ENCODE peak calls at places on chromosomes 2 and 18, in ten cellular contexts. G is transverse colon, R is stomach, B is IMR-90, W is uterus, L is K562, Y is body of pancreas, U is spleen, H is testis, X is Peyer's patch. V is an unnamed sample.

GRCh38 chr2:30155202-30155601 is 8.4 kb downstream of the YPEL5 start:
- DNase-seq in G (no peak), R (no peak), B (peak; percentile 46), W (no peak), L (no peak), Y (no peak), U (no peak), H (no peak), X (no peak), V (no peak)

GRCh38 chr2:162092656-162093556 is 18.9 kb upstream of the DPP4 start:
- DNase-seq in G (no peak), R (no peak), B (peak; percentile 96), W (peak; percentile 29), L (no peak), Y (peak; percentile 44), U (no peak), H (no peak), X (no peak), V (no peak)

GRCh38 chr2:236308855-236309668 is 44.9 kb upstream of the ASB18 start:
- DNase-seq in G (no peak), R (no peak), B (no peak), W (no peak), L (no peak), Y (no peak), U (no peak), H (no peak), X (no peak), V (no peak)

GRCh38 chr2:124112966-124113365 is 87.9 kb downstream of the CNTNAP5 start:
- DNase-seq in G (no peak), R (no peak), B (peak; percentile 5), W (no peak), L (no peak), Y (no peak), U (no peak), H (no peak), X (no peak), V (no peak)

GRCh38 chr2:108385411-108386071 is 7.8 kb downstream of the SULT1C4 start:
- DNase-seq in G (no peak), R (no peak), B (no peak), W (no peak), L (no peak), Y (no peak), U (no peak), H (no peak), X (no peak), V (no peak)

GRCh38 chr2:39780825-39781600 is 2.0 kb upstream of the THUMPD2 start:
- DNase-seq in G (no peak), R (no peak), B (no peak), W (peak; percentile 17), L (peak; percentile 43), Y (no peak), U (no peak), H (peak; percentile 26), X (no peak), V (no peak)

GRCh38 chr2:69741281-69742169 is at the start of gene ANXA4:
- DNase-seq in G (peak; percentile 92), R (peak; percentile 90), B (peak; percentile 74), W (peak; percentile 85), L (peak; percentile 80), Y (peak; percentile 91), U (peak; percentile 91), H (peak; percentile 90), X (peak; percentile 67), V (peak; percentile 78)

GRCh38 chr2:212052412-212053159 is 486.0 kb downstream of the ERBB4 start:
- DNase-seq in G (no peak), R (no peak), B (peak; percentile 94), W (no peak), L (no peak), Y (no peak), U (no peak), H (no peak), X (no peak), V (no peak)

GRCh38 chr2:162992828-162993227 is 154.3 kb upstream of the KCNH7 start:
- DNase-seq in G (no peak), R (no peak), B (no peak), W (no peak), L (no peak), Y (no peak), U (no peak), H (no peak), X (no peak), V (no peak)

GRCh38 chr2:190637331-190637734 is 11.6 kb upstream of the NAB1 start:
- DNase-seq in G (no peak), R (no peak), B (peak; percentile 66), W (no peak), L (no peak), Y (no peak), U (no peak), H (no peak), X (no peak), V (no peak)

GRCh38 chr18:1412660-1413659 is 508.3 kb downstream of the ADCYAP1 start:
- DNase-seq in G (no peak), R (no peak), B (no peak), W (no peak), L (no peak), Y (no peak), U (no peak), H (no peak), X (no peak), V (no peak)

GRCh38 chr2:206328979-206329378 is 54.5 kb downstream of the ZDBF2 start:
- DNase-seq in G (no peak), R (no peak), B (no peak), W (no peak), L (no peak), Y (peak; percentile 4), U (no peak), H (no peak), X (no peak), V (no peak)

GRCh38 chr2:151775057-151775740 is 40.9 kb upstream of the NEB start:
- DNase-seq in G (no peak), R (no peak), B (peak; percentile 17), W (no peak), L (peak; percentile 46), Y (no peak), U (no peak), H (no peak), X (no peak), V (no peak)

GRCh38 chr2:70620020-70620419 is 66.4 kb upstream of the TGFA start:
- DNase-seq in G (no peak), R (no peak), B (no peak), W (no peak), L (no peak), Y (no peak), U (no peak), H (no peak), X (no peak), V (no peak)

GRCh38 chr2:70777450-70777849 is 9.4 kb upstream of the ADD2 start:
- DNase-seq in G (no peak), R (no peak), B (no peak), W (no peak), L (no peak), Y (no peak), U (no peak), H (no peak), X (no peak), V (no peak)

GRCh38 chr2:21020031-21020667 is 23.7 kb downstream of the APOB start:
- DNase-seq in G (no peak), R (no peak), B (no peak), W (no peak), L (no peak), Y (no peak), U (no peak), H (no peak), X (no peak), V (no peak)
- TF ChIP-seq POLR2A in G (no peak), R (no peak), B (no peak), W (no peak), L (no peak), Y (no peak), U (no peak), H (no peak), X (no peak), V (no peak)

GRCh38 chr2:96819876-96820511 is 3.9 kb downstream of the CNNM3 start:
- DNase-seq in G (no peak), R (no peak), B (no peak), W (no peak), L (no peak), Y (no peak), U (no peak), H (no peak), X (no peak), V (no peak)

GRCh38 chr2:96822786-96823185 is 6.7 kb downstream of the CNNM3 start:
- DNase-seq in G (no peak), R (no peak), B (no peak), W (no peak), L (no peak), Y (no peak), U (peak; percentile 46), H (no peak), X (no peak), V (no peak)

GRCh38 chr2:96823203-96823602 is 7.1 kb downstream of the CNNM3 start:
- DNase-seq in G (no peak), R (no peak), B (no peak), W (peak; percentile 53), L (no peak), Y (no peak), U (peak; percentile 46), H (no peak), X (no peak), V (no peak)

GRCh38 chr2:96819101-96819875 is 3.2 kb downstream of the CNNM3 start:
- DNase-seq in G (peak; percentile 81), R (peak; percentile 89), B (no peak), W (no peak), L (peak; percentile 60), Y (peak; percentile 95), U (peak; percentile 61), H (no peak), X (no peak), V (no peak)

GRCh38 chr2:96821113-96821512 is 5.0 kb downstream of the CNNM3 start:
- DNase-seq in G (no peak), R (no peak), B (no peak), W (no peak), L (no peak), Y (no peak), U (no peak), H (no peak), X (no peak), V (no peak)
- H3K4me1 ChIP-seq in G (peaks cover 56% of the 10 kb centered on the region), R (peaks cover 76% of the 10 kb centered on the region), B (peaks cover 12% of the 10 kb centered on the region), W (peaks cover 10% of the 10 kb centered on the region), L (peaks cover 31% of the 10 kb centered on the region), Y (peaks cover 81% of the 10 kb centered on the region), U (peaks cover 41% of the 10 kb centered on the region), H (peaks cover 20% of the 10 kb centered on the region), X (peaks cover 8% of the 10 kb centered on the region), V (peaks cover 18% of the 10 kb centered on the region)

DNA sequence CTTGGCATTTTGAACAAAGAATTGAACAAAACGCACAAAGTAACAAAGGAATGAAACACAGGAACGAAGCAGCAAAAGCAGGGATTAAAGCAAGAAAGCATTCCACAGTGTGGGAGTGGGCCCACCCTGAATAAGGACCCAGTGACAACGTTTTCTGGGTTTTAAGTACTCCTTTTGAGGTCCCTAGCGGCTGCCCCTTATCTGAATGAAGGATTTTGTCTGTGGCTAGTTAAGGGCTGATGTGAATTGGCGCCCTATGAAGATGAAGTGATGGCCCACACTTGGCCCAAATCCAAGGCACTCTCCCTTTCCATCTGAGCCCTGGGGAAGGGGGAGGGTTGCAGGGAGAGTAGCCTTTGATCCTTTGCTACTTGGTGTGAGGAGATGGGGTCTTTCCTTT is 7.8 kb upstream of the CCDC141 start:
- DNase-seq in G (no peak), R (no peak), B (no peak), W (no peak), L (no peak), Y (no peak), U (no peak), H (no peak), X (no peak), V (no peak)
- H3K27ac ChIP-seq in G (no peak overlapping the region), R (no peak overlapping the region), B (no peak overlapping the region), W (no peak overlapping the region), L (no peak overlapping the region), Y (no peak overlapping the region), U (no peak overlapping the region), H (no peak overlapping the region), X (no peak overlapping the region), V (no peak overlapping the region)

GRCh38 chr2:159926695-159927094 is 128.7 kb upstream of the CD302 start:
- DNase-seq in G (no peak), R (no peak), B (no peak), W (no peak), L (no peak), Y (no peak), U (no peak), H (no peak), X (no peak), V (no peak)
- TF ChIP-seq POLR2A in G (no peak), R (no peak), B (no peak), W (no peak), L (no peak), Y (no peak), U (no peak), H (no peak), X (no peak), V (no peak)

V was measured in adrenal gland.